ENCODE peak calls at places on chromosomes 2 and 18, in four cellular contexts. V is T-helper 1 cell, E is epithelial cell of esophagus, W is Caki2. A is an unnamed sample.

GRCh38 chr18:48952287-48953095 is 1.7 kb upstream of the SMAD7 start:
- DNase-seq in W (peak; percentile 77), E (peak; percentile 77), V (peak; percentile 47), A (peak; percentile 38)

GRCh38 chr2:10413488-10413887 is 34.6 kb downstream of the ODC1 start:
- DNase-seq in E (no peak), V (no peak), W (peak; percentile 61), A (no peak)

GRCh38 chr2:210477496-210477895 is 937 bp upstream of the LANCL1 start:
- DNase-seq in E (peak; percentile 73), W (peak; percentile 16), V (peak; percentile 9), A (no peak)

GRCh38 chr2:231891514-231891905 is 34.7 kb downstream of the NPPC start:
- DNase-seq in V (no peak), W (no peak), E (no peak), A (no peak)

GRCh38 chr2:28074127-28074526 is 183.6 kb downstream of the BABAM2 start:
- DNase-seq in V (no peak), W (no peak), E (no peak), A (no peak)

GRCh38 chr2:217127744-217128143 is 267.9 kb upstream of the TNP1 start:
- DNase-seq in W (no peak), V (no peak), E (no peak), A (no peak)

GRCh38 chr2:17821080-17821479 is 4.8 kb downstream of the MSGN1 start:
- DNase-seq in W (no peak), E (no peak), V (no peak), A (no peak)

GRCh38 chr2:159029936-159030335 is 61.5 kb downstream of the TANC1 start:
- DNase-seq in E (no peak), W (no peak), V (no peak), A (no peak)

GRCh38 chr2:121284424-121285076 is 452 bp downstream of the TFCP2L1 start:
- DNase-seq in E (peak; percentile 15), W (no peak), V (no peak), A (no peak)

GRCh38 chr2:41027095-41027494 is 575.2 kb upstream of the SLC8A1 start:
- DNase-seq in V (no peak), E (no peak), W (no peak), A (no peak)

A was measured in LNCaP clone FGC.